ENCODE peak calls at places on chromosomes 3 and 15, in four cellular contexts. J is Panc1, F is IMR-90, R is cardiac muscle cell. L is an unnamed sample. For H3K36me3, the result is how much of the 10 kb centered on the place peaks cover.

GRCh38 chr15:33114484-33114767 is 80.1 kb downstream of the FMN1 start:
- DNase-seq in F (peak), R (no peak), J (no peak), L (no peak)

GRCh38 chr15:29864501-29864900 is 42.2 kb upstream of the TJP1 start:
- DNase-seq in R (no peak), J (no peak), F (no peak), L (no peak)

GRCh38 chr15:67880651-67881182 is 40.9 kb upstream of the RNU6-1 start:
- DNase-seq in J (no peak), R (no peak), F (peak), L (peak)

GRCh38 chr3:32896143-32896542 is 55.3 kb upstream of the CCR4 start:
- DNase-seq in F (no peak), R (no peak), J (no peak), L (no peak)

GRCh38 chr15:31970007-31970406 is 60.3 kb upstream of the CHRNA7 start:
- DNase-seq in R (no peak), F (no peak), J (no peak), L (no peak)

GRCh38 chr3:24052446-24052845 is 107.4 kb downstream of the NR1D2 start:
- DNase-seq in J (no peak), R (no peak), F (no peak), L (no peak)

GRCh38 chr15:70357453-70357852 is 259.7 kb upstream of the TLE3 start:
- DNase-seq in F (no peak), R (no peak), J (no peak), L (no peak)

GRCh38 chr3:150723946-150724345 is 20.2 kb upstream of the ERICH6 start:
- DNase-seq in J (no peak), F (no peak), R (no peak), L (no peak)

GRCh38 chr3:196883361-196883760 is 15.6 kb downstream of the SENP5 start:
- DNase-seq in F (no peak), R (no peak), J (no peak), L (no peak)

GRCh38 chr15:31338318-31338878 is 11.8 kb downstream of the KLF13 start:
- DNase-seq in R (no peak), J (no peak), F (no peak), L (peak)

GRCh38 chr3:69420781-69421520 is 35.1 kb upstream of the FRMD4B start:
- DNase-seq in J (no peak), R (no peak), F (no peak), L (no peak)

GRCh38 chr3:179801831-179802230 is 149.0 kb downstream of the USP13 start:
- DNase-seq in J (no peak), R (no peak), F (peak), L (no peak)

GRCh38 chr15:93028632-93029612 is 60.1 kb downstream of the RGMA start:
- DNase-seq in R (no peak), J (no peak), F (peak), L (peak)

GRCh38 chr3:119524931-119525662 is 26.8 kb downstream of the TIMMDC1 start:
- DNase-seq in F (no peak), J (no peak), R (peak), L (no peak)

GRCh38 chr15:78195735-78196201 is 38.6 kb downstream of the ACSBG1 start:
- DNase-seq in R (peak), J (no peak), F (no peak), L (no peak)

GRCh38 chr3:37694236-37694635 is 167.4 kb upstream of the CTDSPL start:
- DNase-seq in R (no peak), F (no peak), J (no peak), L (no peak)

GRCh38 chr15:67178569-67179210 is 75.8 kb downstream of the AAGAB start:
- DNase-seq in R (peak), J (peak), F (peak), L (no peak)

GRCh38 chr3:138081371-138082084 is 33.9 kb downstream of the DZIP1L start:
- DNase-seq in F (peak), R (no peak), J (no peak), L (no peak)

GRCh38 chr15:90596943-90597342 is 67.2 kb downstream of the CRTC3 start:
- DNase-seq in R (no peak), F (no peak), J (no peak), L (no peak)

GRCh38 chr15:42493694-42494093 is 1.7 kb upstream of the SNAP23 start:
- DNase-seq in R (no peak), J (no peak), F (no peak), L (no peak)
- H3K27ac ChIP-seq in R (no peak), J (peak), F (no peak), L (peak)

GRCh38 chr15:98923159-98923558 is 84.4 kb downstream of the PGPEP1L start:
- DNase-seq in R (no peak), F (no peak), J (no peak), L (no peak)

GRCh38 chr15:98916826-98917225 is 90.8 kb downstream of the PGPEP1L start:
- DNase-seq in F (no peak), J (no peak), R (no peak), L (no peak)

GRCh38 chr15:98923579-98923978 is 84.0 kb downstream of the PGPEP1L start:
- DNase-seq in F (no peak), R (no peak), J (no peak), L (no peak)

GRCh38 chr15:98917417-98917816 is 90.2 kb downstream of the PGPEP1L start:
- DNase-seq in F (no peak), J (no peak), R (no peak), L (no peak)

GRCh38 chr15:98920091-98920880 is 87.3 kb downstream of the PGPEP1L start:
- DNase-seq in F (no peak), J (no peak), R (no peak), L (no peak)
- H3K36me3 ChIP-seq in F (half or more), J (under half), R (under half), L (half or more)

GRCh38 chr3:156761713-156762575 is 64.2 kb upstream of the LEKR1 start:
- DNase-seq in R (no peak), J (no peak), F (peak), L (no peak)
- H3K27ac ChIP-seq in R (no peak), J (no peak), F (peak), L (no peak)

DNA sequence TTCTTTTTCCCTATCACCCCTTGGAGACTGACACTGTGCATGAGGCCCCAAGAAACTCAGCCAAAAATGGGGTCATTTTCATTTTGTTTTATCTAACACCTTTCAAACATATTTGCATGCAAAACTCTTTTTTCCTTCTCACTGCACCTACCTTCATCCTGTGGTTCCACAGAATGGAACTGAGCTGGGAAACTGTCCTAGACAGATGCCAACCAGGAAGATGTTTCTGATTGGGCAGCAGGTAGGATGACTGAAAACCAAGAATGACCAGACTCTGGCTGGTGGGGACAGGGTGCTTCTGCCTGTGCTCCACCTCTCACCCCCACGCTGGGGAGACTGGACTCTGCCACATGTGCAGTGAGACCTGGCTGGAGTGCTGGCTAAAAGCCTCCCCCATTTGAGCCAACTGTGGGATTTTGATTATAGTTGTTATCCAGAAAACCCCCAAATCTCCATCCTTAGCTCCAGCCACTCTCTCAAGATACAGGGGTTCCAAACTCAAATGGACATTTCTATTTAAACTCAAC is 5.2 kb downstream of the PPIB start:
- DNase-seq in R (no peak), F (no peak), J (no peak), L (no peak)
- H3K36me3 ChIP-seq in R (under half), F (half or more), J (under half), L (under half)

DNA sequence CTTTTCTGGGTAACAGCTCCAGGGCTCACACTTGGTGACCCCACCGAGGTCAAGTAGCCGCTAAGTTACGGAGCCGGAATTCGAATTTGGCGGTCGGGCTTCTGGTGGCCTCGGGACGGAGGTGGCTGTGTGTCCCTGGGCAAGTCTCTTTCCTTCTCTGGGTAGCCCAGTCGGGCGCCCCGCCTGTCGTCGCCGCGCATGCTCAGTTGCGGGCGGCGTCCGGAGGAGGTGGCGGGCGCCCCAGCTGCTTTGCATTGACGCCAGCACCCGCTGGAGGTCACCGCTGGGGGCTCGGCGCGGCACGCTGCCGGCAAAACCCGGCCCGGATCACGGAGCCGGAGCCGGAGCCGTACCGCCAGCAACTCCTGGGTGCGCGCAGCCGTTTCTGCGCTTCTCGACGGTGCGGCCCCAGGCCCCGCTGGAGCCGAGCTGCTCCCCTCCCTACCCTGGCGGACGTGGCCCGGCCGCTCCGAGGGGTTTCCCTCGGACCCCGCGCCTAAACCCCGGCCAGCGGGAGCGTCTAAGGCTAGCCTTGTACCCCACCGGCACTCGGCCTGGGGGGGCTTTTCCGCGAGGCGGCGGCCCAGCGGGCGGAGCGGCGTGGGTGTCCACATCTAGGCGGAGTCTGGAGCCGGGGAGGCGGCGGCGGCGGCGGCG is 474 bp upstream of the PDE8A start:
- DNase-seq in R (peak), J (peak), F (peak), L (peak)
- H3K27ac ChIP-seq in R (peak), J (peak), F (peak), L (peak)

DNA sequence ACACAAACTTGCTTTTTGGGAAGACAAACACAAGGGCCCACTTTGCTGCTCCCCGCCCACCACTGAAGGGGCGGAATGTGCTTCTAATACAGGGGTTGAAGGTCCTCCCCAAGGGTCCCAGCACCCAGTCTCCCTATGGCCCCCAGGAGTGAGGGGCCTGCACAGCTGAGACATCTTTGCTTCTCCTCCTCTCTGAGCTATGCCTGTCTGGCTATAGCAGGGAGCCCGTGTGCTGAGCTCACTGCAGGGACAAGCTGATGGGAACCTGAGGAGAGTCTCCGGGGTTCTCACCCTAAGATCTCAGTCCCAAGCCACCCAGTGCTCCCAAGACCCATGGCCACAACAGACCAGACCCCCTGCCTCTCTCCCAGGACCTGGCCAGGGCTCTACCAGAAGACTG is 61.1 kb upstream of the ACAN start:
- DNase-seq in R (no peak), F (no peak), J (no peak), L (no peak)
- H3K36me3 ChIP-seq in R (under half), F (under half), J (under half), L (under half)

GRCh38 chr3:108343479-108343870 is 47.1 kb downstream of the HHLA2 start:
- DNase-seq in R (no peak), F (no peak), J (no peak), L (no peak)

GRCh38 chr3:108342829-108343478 is 46.6 kb downstream of the HHLA2 start:
- DNase-seq in R (no peak), F (peak), J (no peak), L (no peak)

GRCh38 chr3:108346301-108346989 is 50.1 kb downstream of the HHLA2 start:
- DNase-seq in J (no peak), F (no peak), R (no peak), L (no peak)

GRCh38 chr3:108341911-108342310 is 45.6 kb downstream of the HHLA2 start:
- DNase-seq in R (no peak), J (no peak), F (no peak), L (no peak)

DNA sequence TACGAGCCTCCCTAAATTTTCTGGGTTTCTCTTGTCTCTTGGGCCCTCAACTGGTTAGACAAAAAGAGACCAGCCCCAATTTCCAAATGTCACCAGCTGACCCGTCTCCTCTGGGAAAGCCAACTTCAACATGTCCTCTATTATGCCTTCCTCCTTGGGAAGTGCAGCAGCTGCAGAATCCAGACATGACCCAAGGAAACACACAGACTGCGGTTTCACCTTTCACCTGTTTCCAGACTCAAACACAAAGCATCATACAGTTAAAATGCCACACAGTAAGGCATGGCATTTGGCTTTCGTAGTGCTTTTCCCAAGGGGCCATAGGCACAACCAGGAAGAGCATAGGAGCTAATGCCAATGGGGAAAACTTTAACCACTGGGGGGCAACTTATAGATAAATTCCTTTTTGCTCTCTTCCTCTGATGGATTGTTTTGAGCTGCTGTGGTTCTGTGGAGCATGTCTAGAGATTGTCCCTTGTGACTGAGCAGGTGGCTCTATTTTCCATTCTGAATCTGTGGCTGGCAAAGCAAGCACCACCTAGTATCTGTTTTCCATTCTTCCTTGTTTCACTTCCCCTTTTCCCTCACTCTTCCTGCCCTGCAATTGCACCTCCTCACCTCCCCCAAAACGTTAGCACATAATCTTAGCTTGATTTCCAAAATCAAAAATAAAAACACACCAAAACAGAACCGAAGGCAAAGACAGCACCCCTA is 49.3 kb downstream of the HHLA2 start:
- DNase-seq in R (no peak), J (no peak), F (peak), L (no peak)
- H3K27ac ChIP-seq in R (no peak), J (no peak), F (no peak), L (no peak)

DNA sequence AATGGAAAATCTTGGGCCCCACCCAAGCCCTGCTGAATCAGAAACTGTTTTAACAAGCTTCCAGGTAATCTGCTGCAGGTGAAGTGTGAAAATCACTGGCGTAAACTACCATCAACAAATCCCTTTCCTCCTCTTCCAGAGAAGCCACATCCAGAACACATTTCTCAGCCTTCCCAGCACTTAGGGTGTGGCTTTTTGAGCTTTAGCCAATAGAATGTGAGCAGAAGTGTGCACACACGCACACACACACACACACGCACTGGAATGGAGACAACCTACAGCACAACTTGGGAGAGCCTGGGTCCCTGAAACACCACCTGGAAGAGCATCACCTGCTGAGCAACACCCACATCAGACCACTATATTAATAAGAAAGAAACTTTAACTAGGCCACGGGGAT is 98.6 kb downstream of the OSBPL10 start:
- DNase-seq in J (no peak), F (no peak), R (no peak), L (no peak)
- H3K36me3 ChIP-seq in J (under half), F (under half), R (under half), L (under half)

DNA sequence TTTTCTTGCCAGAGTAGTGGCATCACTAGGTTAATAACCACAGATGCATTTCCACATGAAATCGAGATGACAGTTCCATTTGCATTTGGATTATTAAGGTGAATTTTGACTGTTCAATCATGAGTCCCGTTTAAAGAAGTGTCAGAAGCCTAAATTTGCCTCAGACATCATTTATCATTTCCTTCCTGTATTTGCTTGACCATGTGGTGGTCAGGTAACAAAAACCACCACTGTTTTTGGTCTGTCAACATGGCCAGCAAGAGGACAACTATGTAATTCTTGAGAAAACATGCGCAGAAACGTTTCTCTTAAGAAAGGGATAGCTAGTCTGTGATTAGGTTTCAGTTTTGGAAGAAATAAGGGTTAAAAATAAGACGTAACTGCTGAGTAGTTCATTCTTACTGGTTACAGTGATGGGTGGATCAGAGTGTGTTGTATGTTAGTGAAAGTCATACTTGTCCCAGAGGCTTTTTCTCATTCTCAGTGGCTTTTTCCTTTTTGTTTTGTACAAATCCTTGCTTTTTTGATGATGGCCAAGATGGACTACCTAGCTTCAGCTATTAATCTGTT is 204.5 kb downstream of the AKAP13 start:
- DNase-seq in F (no peak), J (no peak), R (no peak), L (no peak)
- H3K27ac ChIP-seq in F (no peak), J (no peak), R (no peak), L (peak)

DNA sequence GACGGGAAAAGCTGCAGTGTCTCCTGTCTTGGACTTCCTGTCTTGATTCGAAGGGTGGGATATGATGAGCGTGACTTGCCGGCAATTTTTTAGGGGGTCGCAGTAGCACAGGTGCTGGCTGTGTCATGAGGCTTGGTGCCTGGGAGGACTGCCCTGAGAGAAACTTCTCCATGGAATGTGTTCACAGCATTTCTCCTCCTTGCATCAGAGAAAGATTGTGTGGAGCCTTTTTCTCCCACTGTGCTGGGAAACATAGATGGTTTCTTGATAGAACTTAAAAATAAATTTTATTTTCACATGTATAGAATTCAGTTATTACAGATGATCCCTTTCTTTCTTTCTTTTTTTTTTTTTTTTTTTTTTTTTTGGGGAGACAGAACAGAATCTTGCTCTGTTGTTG is 121.4 kb downstream of the KLHL25 start:
- DNase-seq in R (no peak), J (no peak), F (peak), L (no peak)
- H3K36me3 ChIP-seq in R (under half), J (under half), F (under half), L (under half)

L was measured in left lung.